ENCODE peak calls at places on chromosome 13, in eight cellular contexts. S is right cardiac atrium, Y is cardiac muscle cell, U is nucleus accumbens, F is HEK293T, G is H9, O is SK-N-MC, I is non-pigmented ciliary epithelial cell. R is an unnamed sample.

GRCh38 chr13:77338961-77339401 is 12.1 kb upstream of the MYCBP2 start:
- DNase-seq in S (no peak), Y (no peak), U (no peak), F (no peak), G (no peak), O (no peak), I (no peak), R (no peak)

GRCh38 chr13:43329702-43330101 is 306.3 kb downstream of the DNAJC15 start:
- DNase-seq in S (no peak), Y (no peak), U (no peak), F (no peak), G (no peak), O (no peak), I (no peak), R (no peak)

GRCh38 chr13:74067818-74068217 is 66.4 kb downstream of the KLF12 start:
- DNase-seq in S (no peak), Y (no peak), U (no peak), F (no peak), G (no peak), O (no peak), I (peak), R (no peak)

GRCh38 chr13:51520524-51520923 is 63.7 kb upstream of the WDFY2 start:
- DNase-seq in S (no peak), Y (no peak), U (no peak), F (no peak), G (no peak), O (no peak), I (no peak), R (no peak)

GRCh38 chr13:69677343-69677742 is 430.3 kb upstream of the ATXN8OS start:
- DNase-seq in S (no peak), Y (no peak), U (no peak), F (no peak), G (no peak), O (no peak), I (no peak), R (no peak)

GRCh38 chr13:78603240-78603947 is at the start of gene POU4F1:
- DNase-seq in S (peak), Y (peak), U (no peak), F (peak), G (peak), O (no peak), I (no peak), R (peak)

GRCh38 chr13:40974460-40975407 is 44.4 kb downstream of the ELF1 start:
- DNase-seq in S (no peak), Y (peak), U (no peak), F (peak), G (peak), O (no peak), I (no peak), R (no peak)

GRCh38 chr13:100044936-100045335 is 44.0 kb upstream of the PCCA start:
- DNase-seq in S (no peak), Y (no peak), U (no peak), F (no peak), G (no peak), O (no peak), I (no peak), R (no peak)

GRCh38 chr13:33744589-33745369 is 73.2 kb upstream of the RFC3 start:
- DNase-seq in S (no peak), Y (no peak), U (no peak), F (no peak), G (no peak), O (peak), I (no peak), R (no peak)

GRCh38 chr13:28411859-28412353 is 83.0 kb downstream of the FLT1 start:
- DNase-seq in S (no peak), Y (no peak), U (no peak), F (peak), G (no peak), O (no peak), I (no peak), R (no peak)

GRCh38 chr13:111882351-111882750 is 184.6 kb upstream of the SOX1 start:
- DNase-seq in S (no peak), Y (no peak), U (no peak), F (no peak), G (no peak), O (no peak), I (no peak), R (no peak)

GRCh38 chr13:41458939-41459753 is 1.8 kb downstream of the RGCC start:
- DNase-seq in S (no peak), Y (peak), U (no peak), F (peak), G (no peak), O (no peak), I (no peak), R (no peak)

GRCh38 chr13:113209336-113209879 is at the start of gene CUL4A:
- DNase-seq in S (peak), Y (peak), U (peak), F (peak), G (peak), O (no peak), I (no peak), R (no peak)

GRCh38 chr13:20492641-20493040 is 33.0 kb downstream of the CRYL1 start:
- DNase-seq in S (no peak), Y (peak), U (peak), F (no peak), G (peak), O (no peak), I (no peak), R (no peak)

GRCh38 chr13:105638446-105638845 is 897.0 kb downstream of the EFNB2 start:
- DNase-seq in S (no peak), Y (no peak), U (no peak), F (no peak), G (no peak), O (no peak), I (peak), R (no peak)

GRCh38 chr13:107413005-107413404 is 802.3 kb downstream of the LIG4 start:
- DNase-seq in S (no peak), Y (no peak), U (no peak), F (no peak), G (no peak), O (no peak), I (no peak), R (no peak)

GRCh38 chr13:26785845-26786630 is 25.5 kb upstream of the GPR12 start:
- DNase-seq in S (peak), Y (no peak), U (no peak), F (no peak), G (peak), O (no peak), I (no peak), R (no peak)

GRCh38 chr13:95535243-95535642 is 17.3 kb upstream of the CLDN10 start:
- DNase-seq in S (no peak), Y (no peak), U (no peak), F (no peak), G (no peak), O (no peak), I (no peak), R (peak)